ENCODE peak calls at places on chromosomes 7 and 10, in four cellular contexts. O, Z, M and A are unnamed samples.

GRCh38 chr7:116142850-116143249 is 67.5 kb upstream of the TES start:
- DNase-seq in O (no peak), Z (no peak), M (no peak), A (no peak)

GRCh38 chr10:32125023-32125422 is 68.8 kb upstream of the KIF5B start:
- DNase-seq in O (no peak), Z (no peak), M (no peak), A (no peak)

GRCh38 chr7:92156976-92157375 is 22.0 kb downstream of the LRRD1 start:
- DNase-seq in O (no peak), Z (no peak), M (no peak), A (peak)

GRCh38 chr10:591646-592045 is 97.8 kb downstream of the DIP2C start:
- DNase-seq in O (no peak), Z (no peak), M (no peak), A (no peak)

GRCh38 chr10:97713828-97714400 is 384 bp downstream of the MARVELD1 start:
- DNase-seq in O (peak), Z (peak), M (no peak), A (peak)

GRCh38 chr7:2978403-2978802 is 65.3 kb downstream of the CARD11 start:
- DNase-seq in O (peak), Z (peak), M (no peak), A (no peak)

GRCh38 chr10:95792211-95792780 is 36.3 kb downstream of the ENTPD1 start:
- DNase-seq in O (no peak), Z (no peak), M (no peak), A (no peak)

GRCh38 chr10:3785251-3785848 is 341 bp upstream of the KLF6 start:
- DNase-seq in O (peak), Z (peak), M (peak), A (peak)

GRCh38 chr7:128833148-128833938 is 3.1 kb downstream of the FLNC start:
- DNase-seq in O (peak), Z (peak), M (no peak), A (peak)

GRCh38 chr7:144489504-144489903 is 86.0 kb upstream of the NOBOX start:
- DNase-seq in O (no peak), Z (no peak), M (no peak), A (no peak)

GRCh38 chr10:119663866-119664698 is 12.9 kb downstream of the BAG3 start:
- DNase-seq in O (peak), Z (no peak), M (no peak), A (peak)

GRCh38 chr10:24457661-24458318 is 248.9 kb downstream of the KIAA1217 start:
- DNase-seq in O (no peak), Z (peak), M (no peak), A (no peak)

GRCh38 chr10:43212043-43212721 is 54.7 kb downstream of the RASGEF1A start:
- DNase-seq in O (no peak), Z (no peak), M (no peak), A (no peak)

GRCh38 chr10:80477-81105 is 31.5 kb upstream of the TUBB8 start:
- DNase-seq in O (no peak), Z (no peak), M (no peak), A (no peak)

GRCh38 chr10:114541081-114541833 is 116.8 kb downstream of the ABLIM1 start:
- DNase-seq in O (peak), Z (peak), M (peak), A (peak)

GRCh38 chr10:77974396-77975074 is 48.0 kb upstream of the DLG5 start:
- DNase-seq in O (peak), Z (peak), M (no peak), A (peak)

GRCh38 chr7:1091019-1091643 is 3.2 kb downstream of the GPER1 start:
- DNase-seq in O (no peak), Z (no peak), M (no peak), A (peak)

GRCh38 chr7:129767120-129768011 is 155.8 kb downstream of the NRF1 start:
- DNase-seq in O (no peak), Z (no peak), M (no peak), A (no peak)

GRCh38 chr7:4226166-4226857 is 455.8 kb upstream of the FOXK1 start:
- DNase-seq in O (no peak), Z (no peak), M (no peak), A (no peak)

GRCh38 chr10:42690449-42691360 is 52.3 kb upstream of the ZNF33B start:
- DNase-seq in O (no peak), Z (no peak), M (no peak), A (no peak)

GRCh38 chr10:100518761-100519241 is 860 bp downstream of the SEC31B start:
- DNase-seq in O (peak), Z (peak), M (peak), A (peak)

GRCh38 chr7:48109848-48110663 is 21.0 kb downstream of the UPP1 start:
- DNase-seq in O (peak), Z (peak), M (no peak), A (peak)

GRCh38 chr7:50399206-50399605 is 50.9 kb downstream of the FIGNL1 start:
- DNase-seq in O (no peak), Z (no peak), M (no peak), A (no peak)

GRCh38 chr7:157539521-157539920 is 202.7 kb downstream of the DNAJB6 start:
- DNase-seq in O (no peak), Z (no peak), M (no peak), A (no peak)

GRCh38 chr10:100303724-100304319 is 17.3 kb upstream of the BLOC1S2 start:
- DNase-seq in O (no peak), Z (peak), M (no peak), A (peak)

GRCh38 chr7:27554826-27555225 is 107.9 kb downstream of the HIBADH start:
- DNase-seq in O (no peak), Z (no peak), M (no peak), A (no peak)

GRCh38 chr7:27564881-27565482 is 97.7 kb downstream of the HIBADH start:
- DNase-seq in O (no peak), Z (no peak), M (no peak), A (no peak)

GRCh38 chr7:27555670-27556069 is 107.0 kb downstream of the HIBADH start:
- DNase-seq in O (no peak), Z (peak), M (no peak), A (no peak)

GRCh38 chr7:27560706-27561235 is 101.9 kb downstream of the HIBADH start:
- DNase-seq in O (no peak), Z (peak), M (peak), A (peak)
- TF ChIP-seq CTCF in O (no peak), Z (no peak), M (peak), A (peak)

GRCh38 chr7:42457663-42458062 is 220.7 kb upstream of the GLI3 start:
- DNase-seq in O (no peak), Z (no peak), M (no peak), A (no peak)
- TF ChIP-seq CTCF in O (no peak), Z (no peak), M (no peak), A (no peak)

DNA sequence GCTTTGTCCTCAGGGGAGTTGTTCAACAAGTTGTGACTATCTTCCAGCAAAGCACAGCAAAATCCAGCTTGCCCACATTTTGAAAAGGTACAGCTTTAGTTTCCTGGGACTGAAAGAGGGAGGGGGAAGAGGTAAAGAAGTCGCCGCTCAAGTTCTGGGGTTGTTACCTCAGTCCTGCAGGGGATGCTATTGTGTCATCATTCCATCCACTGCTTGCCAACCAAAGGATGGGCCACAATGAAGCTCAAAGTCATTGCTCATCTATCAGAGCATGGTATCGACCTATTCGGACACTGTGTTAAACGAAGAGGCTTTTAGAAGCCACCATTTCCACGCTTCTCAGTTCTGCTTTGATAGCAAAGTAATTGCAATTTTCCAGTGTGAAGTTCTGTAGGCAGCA is 34.3 kb downstream of the NPY start:
- DNase-seq in O (no peak), Z (no peak), M (no peak), A (no peak)
- TF ChIP-seq CTCF in O (no peak), Z (peak), M (no peak), A (peak)

GRCh38 chr7:30511494-30511893 is 6.9 kb upstream of the GGCT start:
- DNase-seq in O (no peak), Z (no peak), M (no peak), A (no peak)

GRCh38 chr7:30513762-30514161 is 9.1 kb upstream of the GGCT start:
- DNase-seq in O (no peak), Z (no peak), M (no peak), A (no peak)

GRCh38 chr7:30511973-30512662 is 7.5 kb upstream of the GGCT start:
- DNase-seq in O (no peak), Z (no peak), M (no peak), A (no peak)

GRCh38 chr7:30514177-30514576 is 9.5 kb upstream of the GGCT start:
- DNase-seq in O (no peak), Z (no peak), M (no peak), A (no peak)

GRCh38 chr7:30510124-30511074 is 5.8 kb upstream of the GGCT start:
- DNase-seq in O (peak), Z (peak), M (peak), A (peak)
- TF ChIP-seq CTCF in O (peak), Z (peak), M (peak), A (peak)

GRCh38 chr10:30534465-30535144 is 94.9 kb downstream of the LYZL2 start:
- DNase-seq in O (peak), Z (peak), M (peak), A (peak)
- TF ChIP-seq CTCF in O (peak), Z (peak), M (peak), A (peak)

GRCh38 chr7:89618269-89618668 is 536.0 kb upstream of the STEAP1 start:
- DNase-seq in O (no peak), Z (no peak), M (no peak), A (no peak)
- TF ChIP-seq CTCF in O (no peak), Z (no peak), M (no peak), A (no peak)

GRCh38 chr7:79063019-79063698 is 390.3 kb downstream of the MAGI2 start:
- DNase-seq in O (no peak), Z (no peak), M (no peak), A (no peak)
- TF ChIP-seq CTCF in O (no peak), Z (no peak), M (no peak), A (peak)

GRCh38 chr7:42156957-42157721 is 79.9 kb downstream of the GLI3 start:
- DNase-seq in O (no peak), Z (no peak), M (no peak), A (no peak)
- TF ChIP-seq CTCF in O (no peak), Z (no peak), M (no peak), A (no peak)

DNA sequence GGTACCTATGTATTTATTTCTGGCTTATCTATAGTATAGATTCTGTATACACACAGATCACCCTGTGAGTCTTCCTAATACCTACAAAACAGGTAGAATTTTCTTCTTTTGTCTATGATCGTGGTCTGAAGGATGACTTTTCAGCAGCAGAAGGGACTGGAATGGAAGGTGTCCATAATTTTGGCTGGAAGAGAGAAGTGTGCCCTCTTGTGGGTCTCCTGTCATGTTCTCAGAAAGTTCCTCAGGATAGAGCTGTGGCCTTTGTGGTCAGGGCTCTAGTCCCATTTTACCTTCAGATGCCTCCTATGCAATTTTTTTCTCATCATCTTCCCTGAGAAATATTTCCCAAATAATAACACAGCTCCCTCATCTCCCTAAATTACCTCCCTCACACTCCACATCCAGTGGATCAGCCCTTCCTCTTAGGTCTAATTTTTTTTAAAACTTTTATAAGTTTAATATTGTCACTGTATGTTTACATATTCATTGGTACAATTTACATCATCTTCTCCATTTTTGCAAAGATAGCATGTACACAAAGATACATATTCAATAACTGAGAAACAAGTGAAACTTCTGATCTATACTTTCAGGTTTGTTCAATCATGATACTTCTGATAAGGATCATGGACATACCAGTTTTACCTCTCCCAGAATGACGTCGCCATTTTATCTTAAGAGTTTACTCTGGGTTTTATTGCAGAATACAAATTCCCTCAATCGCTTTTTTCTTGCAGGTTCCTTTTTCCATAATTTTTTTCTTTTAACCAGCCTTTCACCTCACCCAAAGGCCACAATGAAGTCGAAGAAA is 112.7 kb downstream of the REEP3 start:
- DNase-seq in O (no peak), Z (peak), M (no peak), A (peak)
- TF ChIP-seq CTCF in O (no peak), Z (peak), M (peak), A (peak)